ENCODE peak calls at places on chromosomes 7 and 10, in four cellular contexts. H is GM03348; B is stimulated activated CD8-positive, alpha-beta memory T cell treated with anti-CD3 and anti-CD28 coated beads, Interleukin-15, amount 100 ng/mL, for 48 hours; C is choroid plexus epithelial cell. F is an unnamed sample.

GRCh38 chr7:152336754-152337368 is 98.9 kb downstream of the KMT2C start:
- DNase-seq in B (no peak), H (peak; percentile 57), C (peak; percentile 71), F (peak; percentile 44)

GRCh38 chr10:28663576-28664368 is 13.5 kb upstream of the BAMBI start:
- DNase-seq in B (peak; percentile 37), H (peak; percentile 90), C (peak; percentile 96), F (peak; percentile 49)

GRCh38 chr10:103792547-103792946 is 62.8 kb downstream of the SH3PXD2A start:
- DNase-seq in B (no peak), C (peak; percentile 13), H (peak; percentile 77), F (no peak)

GRCh38 chr10:60899266-60899665 is 44.7 kb downstream of the RHOBTB1 start:
- DNase-seq in B (no peak), C (no peak), H (no peak), F (no peak)

GRCh38 chr7:1670894-1671875 is 1.1 kb downstream of the ELFN1 start:
- DNase-seq in H (no peak), B (no peak), C (no peak), F (no peak)

GRCh38 chr10:123269017-123269552 is 114.9 kb downstream of the BUB3 start:
- DNase-seq in H (no peak), B (no peak), C (no peak), F (no peak)

GRCh38 chr10:129568562-129569344 is 101.7 kb downstream of the MGMT start:
- DNase-seq in B (no peak), C (no peak), H (no peak), F (no peak)

GRCh38 chr7:102170417-102170970 is 116.2 kb upstream of the SH2B2 start:
- DNase-seq in C (peak; percentile 81), B (no peak), H (no peak), F (no peak)

GRCh38 chr7:5656233-5656632 is 125.2 kb downstream of the RNF216 start:
- DNase-seq in H (no peak), B (no peak), C (no peak), F (no peak)

GRCh38 chr7:157291404-157292080 is 45.3 kb upstream of the DNAJB6 start:
- DNase-seq in B (no peak), C (no peak), H (no peak), F (no peak)

GRCh38 chr7:55193245-55193644 is 171.9 kb upstream of the LANCL2 start:
- DNase-seq in H (no peak), C (no peak), B (no peak), F (no peak)

GRCh38 chr10:6543431-6544005 is 36.6 kb downstream of the PRKCQ start:
- DNase-seq in H (no peak), C (no peak), B (peak; percentile 55), F (no peak)

GRCh38 chr7:1912472-1913289 is 242.6 kb downstream of the ELFN1 start:
- DNase-seq in H (peak; percentile 85), C (peak; percentile 79), B (no peak), F (no peak)

GRCh38 chr10:91420868-91421267 is 10.7 kb downstream of the HECTD2 start:
- DNase-seq in H (peak; percentile 26), B (no peak), C (peak; percentile 45), F (no peak)